ENCODE peak calls at places on chromosomes 13 and 19, in seven cellular contexts. M, W, A, J, K, Y and X are unnamed samples.

GRCh38 chr19:41928754-41929535 is 696 bp upstream of the ERFL start:
- DNase-seq in M (no peak), W (no peak), A (no peak), J (no peak), K (no peak), Y (peak; percentile 54), X (no peak)

GRCh38 chr19:48445256-48445605 is 552 bp upstream of the GRWD1 start:
- DNase-seq in M (peak; percentile 97), W (peak; percentile 84), A (no peak), J (peak; percentile 88), K (peak; percentile 65), Y (no peak), X (no peak)

GRCh38 chr19:40461669-40462221 is 3.8 kb downstream of the BLVRB start:
- DNase-seq in M (no peak), W (no peak), A (no peak), J (no peak), K (no peak), Y (peak; percentile 73), X (no peak)

GRCh38 chr13:24224232-24224680 is 63.7 kb downstream of the SPATA13 start:
- DNase-seq in M (no peak), W (no peak), A (no peak), J (no peak), K (no peak), Y (no peak), X (no peak)

GRCh38 chr19:55441319-55441691 is 1.8 kb downstream of the SHISA7 start:
- DNase-seq in M (no peak), W (no peak), A (no peak), J (no peak), K (no peak), Y (no peak), X (no peak)

GRCh38 chr13:23378009-23378632 is 55.4 kb downstream of the SACS start:
- DNase-seq in M (peak; percentile 100), W (peak; percentile 8), A (no peak), J (peak; percentile 88), K (no peak), Y (no peak), X (peak; percentile 89)

GRCh38 chr13:32314968-32315254 is 252 bp downstream of the ZAR1L start:
- DNase-seq in M (peak; percentile 81), W (peak; percentile 6), A (peak; percentile 8), J (peak; percentile 42), K (peak; percentile 35), Y (no peak), X (peak; percentile 68)

GRCh38 chr19:34350161-34350561 is 14.8 kb upstream of the GPI start:
- DNase-seq in M (peak; percentile 63), W (no peak), A (no peak), J (no peak), K (no peak), Y (no peak), X (peak; percentile 37)

GRCh38 chr13:28012896-28013295 is 24.4 kb upstream of the URAD start:
- DNase-seq in M (no peak), W (peak; percentile 77), A (no peak), J (no peak), K (no peak), Y (no peak), X (no peak)

DNA sequence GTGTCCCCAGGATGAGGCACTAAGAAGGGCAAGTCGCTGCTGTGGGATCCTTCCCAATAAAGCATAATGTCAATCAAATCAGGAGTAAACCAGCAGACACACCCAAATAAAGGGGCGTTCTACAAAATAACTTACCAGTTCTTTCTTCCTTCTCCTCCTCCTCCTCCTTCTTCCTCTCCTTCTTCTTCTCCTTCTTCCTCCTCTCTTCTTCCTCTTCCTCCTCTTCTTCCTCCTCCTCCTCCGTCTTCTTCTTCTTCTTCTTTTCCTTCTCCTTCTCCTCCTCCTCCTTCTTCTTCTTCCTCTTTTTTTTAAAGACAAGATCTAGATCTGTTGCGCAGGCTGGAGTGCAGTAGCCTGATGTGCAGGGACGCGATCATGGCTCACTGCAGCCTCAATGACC is 225.8 kb downstream of the UQCRFS1 start:
- DNase-seq in M (no peak), W (no peak), A (no peak), J (no peak), K (no peak), Y (no peak), X (no peak)
- H3K27ac ChIP-seq in M (no peak overlapping the region), W (no peak overlapping the region), A (no peak overlapping the region), J (no peak overlapping the region), K (no peak overlapping the region), Y (no peak overlapping the region), X (no peak overlapping the region)

GRCh38 chr13:76556632-76557031 is 329.6 kb downstream of the KCTD12 start:
- DNase-seq in M (no peak), W (no peak), A (no peak), J (no peak), K (no peak), Y (no peak), X (no peak)
- H3K4me3 ChIP-seq in M (no peak overlapping the region), W (no peak overlapping the region), A (no peak overlapping the region), J (no peak overlapping the region), K (no peak overlapping the region), Y (no peak overlapping the region), X (no peak overlapping the region)

GRCh38 chr19:2527171-2527570 is 51.2 kb downstream of the GADD45B start:
- DNase-seq in M (no peak), W (no peak), A (no peak), J (no peak), K (no peak), Y (no peak), X (no peak)
- H3K27ac ChIP-seq in M (no peak overlapping the region), W (no peak overlapping the region), A (no peak overlapping the region), J (no peak overlapping the region), K (peak overlapping the region; percentile 99), Y (no peak overlapping the region), X (no peak overlapping the region)

GRCh38 chr13:94967183-94968039 is 255.1 kb upstream of the SOX21 start:
- DNase-seq in M (peak; percentile 53), W (peak; percentile 25), A (peak; percentile 57), J (no peak), K (no peak), Y (peak; percentile 49), X (peak; percentile 2)
- H3K4me3 ChIP-seq in M (peak overlapping the region; percentile 50), W (no peak overlapping the region), A (peak overlapping the region; percentile 70), J (no peak overlapping the region), K (no peak overlapping the region), Y (no peak overlapping the region), X (no peak overlapping the region)

GRCh38 chr19:58440556-58440955 is 603 bp upstream of the ZNF132 start:
- DNase-seq in M (peak; percentile 13), W (no peak), A (no peak), J (no peak), K (no peak), Y (no peak), X (no peak)
- H3K27ac ChIP-seq in M (peak overlapping the region; percentile 67), W (no peak overlapping the region), A (no peak overlapping the region), J (no peak overlapping the region), K (no peak overlapping the region), Y (peak overlapping the region; percentile 49), X (peak overlapping the region; percentile 87)

GRCh38 chr19:3179739-3180293 is 1.2 kb downstream of the S1PR4 start:
- DNase-seq in M (no peak), W (no peak), A (no peak), J (no peak), K (no peak), Y (peak; percentile 48), X (no peak)
- H3K4me3 ChIP-seq in M (no peak overlapping the region), W (no peak overlapping the region), A (no peak overlapping the region), J (no peak overlapping the region), K (no peak overlapping the region), Y (peak overlapping the region; percentile 71), X (peak overlapping the region; percentile 94)

GRCh38 chr19:6073858-6074708 is 36.2 kb downstream of the RFX2 start:
- DNase-seq in M (no peak), W (no peak), A (no peak), J (no peak), K (no peak), Y (no peak), X (no peak)
- H3K27ac ChIP-seq in M (no peak overlapping the region), W (no peak overlapping the region), A (no peak overlapping the region), J (no peak overlapping the region), K (no peak overlapping the region), Y (no peak overlapping the region), X (no peak overlapping the region)